ENCODE peak calls at places on chromosomes 11 and 22, in four cellular contexts. C is ascending aorta; J is CD4-positive, alpha-beta T cell; V is brain microvascular endothelial cell. H is an unnamed sample.

GRCh38 chr11:112499153-112499907 is 238.7 kb upstream of the PLET1 start:
- DNase-seq in C (no peak), J (no peak), V (no peak), H (no peak)

GRCh38 chr11:79331251-79331901 is 109.5 kb downstream of the TENM4 start:
- DNase-seq in C (no peak), J (no peak), V (no peak), H (no peak)

GRCh38 chr22:19177164-19178064 is 1.1 kb downstream of the SLC25A1 start:
- DNase-seq in C (no peak), J (no peak), V (no peak), H (no peak)

GRCh38 chr22:41380993-41381328 is 781 bp upstream of the TEF start:
- DNase-seq in C (peak), J (no peak), V (peak), H (no peak)

GRCh38 chr11:72726266-72727220 is 25.7 kb downstream of the ARAP1 start:
- DNase-seq in C (no peak), J (no peak), V (no peak), H (no peak)

GRCh38 chr22:30411780-30412179 is 13.8 kb upstream of the MTFP1 start:
- DNase-seq in C (no peak), J (no peak), V (no peak), H (no peak)

GRCh38 chr11:88384678-88385015 is 47.1 kb upstream of the CTSC start:
- DNase-seq in C (no peak), J (no peak), V (peak), H (no peak)

GRCh38 chr11:89516496-89516895 is 25.3 kb upstream of the NOX4 start:
- DNase-seq in C (no peak), J (no peak), V (no peak), H (no peak)

GRCh38 chr22:30196867-30197336 is 49.7 kb downstream of the LIF start:
- DNase-seq in C (no peak), J (no peak), V (no peak), H (no peak)

GRCh38 chr11:69371731-69372588 is 78.0 kb downstream of the MYEOV start:
- DNase-seq in C (peak), J (no peak), V (no peak), H (no peak)

GRCh38 chr22:41043727-41044126 is 48.7 kb upstream of the EP300 start:
- DNase-seq in C (no peak), J (no peak), V (no peak), H (no peak)

GRCh38 chr11:44017443-44018126 is 30.2 kb upstream of the ACCSL start:
- DNase-seq in C (peak), J (no peak), V (no peak), H (no peak)

GRCh38 chr11:38256436-38256835 is 1658.4 kb upstream of the RAG2 start:
- DNase-seq in C (no peak), J (no peak), V (no peak), H (no peak)

GRCh38 chr22:27749597-27750225 is 51.8 kb downstream of the MN1 start:
- DNase-seq in C (peak), J (no peak), V (peak), H (no peak)

GRCh38 chr11:118791961-118792578 is 1.1 kb upstream of the DDX6 start:
- DNase-seq in C (peak), J (peak), V (peak), H (peak)

GRCh38 chr22:32307055-32307454 is 50.6 kb upstream of the RFPL3 start:
- DNase-seq in C (no peak), J (no peak), V (no peak), H (no peak)

GRCh38 chr22:29224121-29224858 is 18.6 kb downstream of the EMID1 start:
- DNase-seq in C (peak), J (no peak), V (no peak), H (no peak)

GRCh38 chr11:5808500-5809121 is at the start of gene OR52N2:
- DNase-seq in C (peak), J (peak), V (peak), H (peak)

GRCh38 chr22:33677536-33677935 is 242.7 kb downstream of the LARGE1 start:
- DNase-seq in C (no peak), J (no peak), V (no peak), H (no peak)

GRCh38 chr11:64267207-64267945 is 16.0 kb downstream of the PLCB3 start:
- DNase-seq in C (no peak), J (no peak), V (no peak), H (no peak)

GRCh38 chr11:61254403-61255025 is 13.5 kb downstream of the PGA5 start:
- DNase-seq in C (no peak), J (peak), V (peak), H (peak)

GRCh38 chr11:19194620-19195308 is 7.0 kb downstream of the CSRP3 start:
- DNase-seq in C (no peak), J (no peak), V (no peak), H (no peak)

GRCh38 chr11:19187880-19188279 is 13.9 kb downstream of the CSRP3 start:
- DNase-seq in C (no peak), J (no peak), V (no peak), H (no peak)

GRCh38 chr11:19187101-19187500 is 14.7 kb downstream of the CSRP3 start:
- DNase-seq in C (no peak), J (no peak), V (no peak), H (no peak)

GRCh38 chr11:19193916-19194315 is 7.9 kb downstream of the CSRP3 start:
- DNase-seq in C (no peak), J (no peak), V (no peak), H (no peak)

GRCh38 chr11:19191530-19192169 is 10.1 kb downstream of the CSRP3 start:
- DNase-seq in C (no peak), J (no peak), V (no peak), H (no peak)
- H3K27ac ChIP-seq in C (no peak), J (no peak), V (no peak), H (no peak)

DNA sequence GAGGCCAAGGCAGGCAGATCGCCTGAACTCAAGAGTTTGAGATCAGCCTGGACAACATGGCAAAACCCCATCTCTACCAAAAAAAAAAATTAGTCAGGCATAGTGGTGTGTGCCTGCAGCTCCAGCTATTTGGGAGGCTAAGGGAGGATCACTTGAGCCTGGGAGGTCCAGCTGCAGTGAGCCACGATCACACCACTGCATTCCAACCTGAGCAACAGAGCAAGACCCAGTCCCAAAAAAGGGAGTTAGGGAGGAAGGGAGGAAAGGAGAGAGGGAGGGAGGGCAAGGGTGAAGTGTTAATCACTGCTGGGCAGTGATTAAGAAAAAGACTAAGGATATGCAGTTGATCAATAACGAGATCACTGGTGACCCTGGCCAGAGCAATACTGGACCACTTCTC is 56.0 kb upstream of the APOA1 start:
- DNase-seq in C (no peak), J (no peak), V (no peak), H (no peak)
- H3K27ac ChIP-seq in C (no peak), J (no peak), V (no peak), H (peak)

GRCh38 chr11:12130180-12130980 is 20.0 kb downstream of the MICAL2 start:
- DNase-seq in C (no peak), J (no peak), V (no peak), H (no peak)
- H3K27ac ChIP-seq in C (peak), J (no peak), V (no peak), H (no peak)

GRCh38 chr22:17114173-17114957 is 6.8 kb downstream of the TMEM121B start:
- DNase-seq in C (no peak), J (no peak), V (no peak), H (no peak)
- H3K27ac ChIP-seq in C (no peak), J (no peak), V (no peak), H (peak)

GRCh38 chr11:10526974-10527918 is 13.7 kb downstream of the RNF141 start:
- DNase-seq in C (no peak), J (no peak), V (no peak), H (no peak)

GRCh38 chr11:10528121-10528520 is 12.9 kb downstream of the RNF141 start:
- DNase-seq in C (no peak), J (no peak), V (no peak), H (no peak)

GRCh38 chr11:10533323-10533722 is 7.7 kb downstream of the RNF141 start:
- DNase-seq in C (no peak), J (no peak), V (no peak), H (no peak)

GRCh38 chr11:10524471-10524870 is 16.5 kb downstream of the RNF141 start:
- DNase-seq in C (no peak), J (no peak), V (no peak), H (no peak)

DNA sequence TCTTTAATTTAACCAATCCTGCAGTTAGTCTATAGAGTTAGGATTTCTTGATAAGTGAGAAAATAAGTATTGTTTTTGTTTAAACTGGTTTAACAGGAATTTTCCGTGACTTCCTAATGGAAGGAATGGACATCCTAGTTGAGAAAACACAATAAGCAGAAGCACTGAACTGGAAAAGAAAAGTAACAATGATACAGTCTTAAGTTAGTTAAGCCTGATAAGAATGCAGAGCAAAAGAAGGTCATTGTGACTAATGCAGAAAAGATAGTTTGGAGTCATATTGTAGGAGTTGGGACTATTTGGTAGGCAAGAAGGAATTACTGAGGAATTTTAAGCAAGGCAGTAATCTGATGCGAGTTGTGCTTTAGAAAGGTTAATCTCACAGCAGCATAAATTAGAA is 11.7 kb downstream of the RNF141 start:
- DNase-seq in C (no peak), J (no peak), V (no peak), H (no peak)
- H3K27ac ChIP-seq in C (peak), J (no peak), V (peak), H (peak)

DNA sequence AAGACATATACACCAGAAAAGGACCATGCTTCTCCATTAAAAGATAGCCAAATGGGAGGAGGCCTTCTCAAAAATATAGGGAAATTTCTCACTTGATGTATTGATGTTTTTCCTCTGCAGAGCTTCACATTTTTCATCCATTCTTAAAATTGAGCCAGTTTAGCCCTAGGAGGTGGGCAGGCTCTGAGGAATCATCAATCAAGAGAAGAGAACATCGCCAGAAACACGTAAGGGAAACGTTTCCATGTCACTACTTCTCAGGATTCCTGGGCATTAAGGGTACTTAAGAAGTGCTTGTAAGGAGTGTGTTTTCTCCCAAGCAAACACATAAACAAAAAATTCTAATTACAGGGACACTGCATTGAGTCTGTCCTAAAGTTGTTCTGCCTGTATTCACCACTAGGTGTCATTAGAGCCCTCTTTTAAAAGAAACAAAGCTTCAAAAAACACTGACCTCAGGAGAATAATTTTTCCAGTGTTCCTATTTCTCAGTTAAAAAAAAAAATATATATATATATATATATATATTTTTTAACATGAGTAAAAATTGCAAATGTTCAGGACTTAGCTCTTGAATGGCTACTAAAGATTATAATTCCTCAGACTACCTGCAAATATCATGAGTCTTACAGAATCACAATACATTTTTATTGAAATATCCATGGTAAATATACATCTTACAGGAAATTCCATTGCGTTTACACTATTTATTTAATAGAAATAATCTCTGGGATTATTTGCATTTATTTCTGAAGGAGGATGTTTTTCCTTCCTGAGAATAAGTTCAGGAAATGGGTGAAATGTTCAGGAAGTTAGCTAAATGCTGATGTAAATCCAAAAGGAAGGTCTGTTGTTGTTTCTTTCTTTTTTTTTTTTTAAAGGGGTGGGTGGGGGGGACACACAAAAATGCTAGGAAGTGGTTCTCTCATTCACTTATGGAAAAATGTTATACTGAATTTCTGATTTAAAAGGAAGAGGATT is 16.0 kb downstream of the FZD4 start:
- DNase-seq in C (no peak), J (no peak), V (no peak), H (no peak)
- H3K27ac ChIP-seq in C (peak), J (no peak), V (peak), H (no peak)

GRCh38 chr11:65557280-65558001 is 718 bp downstream of the LTBP3 start:
- DNase-seq in C (no peak), J (no peak), V (no peak), H (peak)
- H3K27ac ChIP-seq in C (peak), J (peak), V (peak), H (peak)

GRCh38 chr22:49243335-49243734 is 584.3 kb downstream of the BRD1 start:
- DNase-seq in C (peak), J (no peak), V (no peak), H (no peak)
- H3K27ac ChIP-seq in C (no peak), J (no peak), V (no peak), H (no peak)

H was measured in caudate nucleus.